ENCODE peak calls at places on chromosomes 2 and 18, in six cellular contexts. One of them, this sample, is unnamed.

GRCh38 chr2:147913701-147914480 is 69.1 kb downstream of the ACVR2A start:
- DNase-seq in K562: no peak
- DNase-seq in HepG2: no peak
- DNase-seq in SK-N-SH: no peak
- DNase-seq in H1: no peak
- DNase-seq in GM12878: no peak
- DNase-seq in this sample: no peak

GRCh38 chr18:51212606-51213005 is 15.1 kb upstream of the MEX3C start:
- DNase-seq in K562: no peak
- DNase-seq in HepG2: no peak
- DNase-seq in SK-N-SH: no peak
- DNase-seq in H1: no peak
- DNase-seq in GM12878: no peak
- DNase-seq in this sample: no peak

GRCh38 chr18:76410660-76411417 is 84.2 kb downstream of the ZNF516 start:
- DNase-seq in K562: no peak
- DNase-seq in HepG2: peak
- DNase-seq in SK-N-SH: no peak
- DNase-seq in H1: no peak
- DNase-seq in GM12878: peak
- DNase-seq in this sample: peak

GRCh38 chr2:6793371-6793770 is 72.3 kb downstream of the CMPK2 start:
- DNase-seq in K562: no peak
- DNase-seq in HepG2: peak
- DNase-seq in SK-N-SH: no peak
- DNase-seq in H1: no peak
- DNase-seq in GM12878: no peak
- DNase-seq in this sample: peak

GRCh38 chr2:54065411-54065810 is 50.0 kb upstream of the ACYP2 start:
- DNase-seq in K562: no peak
- DNase-seq in HepG2: no peak
- DNase-seq in SK-N-SH: no peak
- DNase-seq in H1: no peak
- DNase-seq in GM12878: no peak
- DNase-seq in this sample: no peak

GRCh38 chr2:20148841-20149702 is 75.9 kb downstream of the SDC1 start:
- DNase-seq in K562: no peak
- DNase-seq in HepG2: no peak
- DNase-seq in SK-N-SH: no peak
- DNase-seq in H1: no peak
- DNase-seq in GM12878: no peak
- DNase-seq in this sample: no peak

GRCh38 chr18:28512357-28512756 is 335.4 kb upstream of the CDH2 start:
- DNase-seq in K562: no peak
- DNase-seq in HepG2: no peak
- DNase-seq in SK-N-SH: no peak
- DNase-seq in H1: no peak
- DNase-seq in GM12878: peak
- DNase-seq in this sample: no peak

GRCh38 chr2:25672500-25673169 is 742 bp downstream of the DTNB start:
- DNase-seq in K562: no peak
- DNase-seq in HepG2: peak
- DNase-seq in SK-N-SH: no peak
- DNase-seq in H1: no peak
- DNase-seq in GM12878: no peak
- DNase-seq in this sample: peak

GRCh38 chr2:218342837-218343236 is 13.8 kb upstream of the CATIP start:
- DNase-seq in K562: no peak
- DNase-seq in HepG2: no peak
- DNase-seq in SK-N-SH: no peak
- DNase-seq in H1: no peak
- DNase-seq in GM12878: no peak
- DNase-seq in this sample: no peak

GRCh38 chr18:26422472-26423162 is 125.7 kb downstream of the KCTD1 start:
- DNase-seq in K562: no peak
- DNase-seq in HepG2: no peak
- DNase-seq in SK-N-SH: no peak
- DNase-seq in H1: no peak
- DNase-seq in GM12878: no peak
- DNase-seq in this sample: no peak

GRCh38 chr2:240567137-240567871 is 980 bp upstream of the RNPEPL1 start:
- DNase-seq in K562: no peak
- DNase-seq in HepG2: no peak
- DNase-seq in SK-N-SH: peak
- DNase-seq in H1: no peak
- DNase-seq in GM12878: no peak
- DNase-seq in this sample: no peak

GRCh38 chr2:127179756-127180155 is 40.3 kb downstream of the CYP27C1 start:
- DNase-seq in K562: no peak
- DNase-seq in HepG2: no peak
- DNase-seq in SK-N-SH: no peak
- DNase-seq in H1: no peak
- DNase-seq in GM12878: no peak
- DNase-seq in this sample: peak

GRCh38 chr2:11553661-11554429 is 20.0 kb downstream of the GREB1 start:
- DNase-seq in K562: no peak
- DNase-seq in HepG2: no peak
- DNase-seq in SK-N-SH: no peak
- DNase-seq in H1: no peak
- DNase-seq in GM12878: no peak
- DNase-seq in this sample: peak

GRCh38 chr2:178917555-178917954 is 110.3 kb upstream of the TTN start:
- DNase-seq in K562: no peak
- DNase-seq in HepG2: no peak
- DNase-seq in SK-N-SH: no peak
- DNase-seq in H1: no peak
- DNase-seq in GM12878: no peak
- DNase-seq in this sample: no peak

GRCh38 chr18:9575558-9575957 is 38.8 kb downstream of the PPP4R1 start:
- DNase-seq in K562: peak
- DNase-seq in HepG2: peak
- DNase-seq in SK-N-SH: peak
- DNase-seq in H1: no peak
- DNase-seq in GM12878: no peak
- DNase-seq in this sample: peak

GRCh38 chr18:49023938-49024341 is 73.2 kb upstream of the SMAD7 start:
- DNase-seq in K562: no peak
- DNase-seq in HepG2: no peak
- DNase-seq in SK-N-SH: no peak
- DNase-seq in H1: no peak
- DNase-seq in GM12878: no peak
- DNase-seq in this sample: no peak

GRCh38 chr2:174753038-174753633 is 11.1 kb downstream of the CHRNA1 start:
- DNase-seq in K562: no peak
- DNase-seq in HepG2: no peak
- DNase-seq in SK-N-SH: no peak
- DNase-seq in H1: no peak
- DNase-seq in GM12878: peak
- DNase-seq in this sample: no peak

DNA sequence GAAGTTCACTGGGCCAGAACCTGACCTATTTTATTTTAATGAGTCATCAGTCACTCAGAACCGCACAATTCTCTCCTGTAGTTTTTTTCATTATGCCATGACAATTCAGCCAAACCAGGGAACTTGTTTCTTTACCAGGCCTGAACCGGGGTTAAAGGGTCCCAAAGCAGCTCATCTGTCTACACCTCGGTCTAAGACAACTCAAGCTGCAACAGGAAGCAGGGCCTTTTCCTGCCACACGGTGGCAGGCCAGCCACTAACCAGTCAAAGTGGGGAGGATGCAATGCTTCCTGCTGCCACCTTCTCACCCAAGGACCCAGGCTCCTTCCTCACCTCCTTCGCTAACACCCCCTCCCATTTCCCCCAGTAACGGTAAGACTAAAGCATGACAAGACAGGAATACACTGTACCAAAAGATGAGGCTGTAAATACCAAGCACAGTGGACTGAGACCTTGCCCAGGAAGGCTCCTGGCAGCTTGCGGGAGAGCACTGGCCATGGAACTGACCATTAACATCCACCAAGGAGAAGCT is 56.7 kb upstream of the ACKR3 start:
- DNase-seq in K562: peak
- DNase-seq in HepG2: peak
- DNase-seq in SK-N-SH: peak
- DNase-seq in H1: peak
- DNase-seq in GM12878: peak
- DNase-seq in this sample: peak
- TF ChIP-seq GABPA in K562: no peak
- TF ChIP-seq GABPA in HepG2: no peak
- TF ChIP-seq GABPA in SK-N-SH: no peak
- TF ChIP-seq GABPA in H1: no peak
- TF ChIP-seq GABPA in GM12878: no peak
- TF ChIP-seq GABPA in this sample: no peak

GRCh38 chr2:212931271-212931670 is 220.1 kb downstream of the IKZF2 start:
- DNase-seq in K562: no peak
- DNase-seq in HepG2: no peak
- DNase-seq in SK-N-SH: no peak
- DNase-seq in H1: no peak
- DNase-seq in GM12878: no peak
- DNase-seq in this sample: no peak
- H3K27ac ChIP-seq in K562: no peak
- H3K27ac ChIP-seq in HepG2: no peak
- H3K27ac ChIP-seq in SK-N-SH: no peak
- H3K27ac ChIP-seq in H1: no peak
- H3K27ac ChIP-seq in GM12878: no peak
- H3K27ac ChIP-seq in this sample: no peak

GRCh38 chr2:9982248-9982647 is 30.8 kb downstream of the GRHL1 start:
- DNase-seq in K562: no peak
- DNase-seq in HepG2: no peak
- DNase-seq in SK-N-SH: no peak
- DNase-seq in H1: no peak
- DNase-seq in GM12878: no peak
- DNase-seq in this sample: no peak
- TF ChIP-seq GABPA in K562: no peak
- TF ChIP-seq GABPA in HepG2: no peak
- TF ChIP-seq GABPA in SK-N-SH: no peak
- TF ChIP-seq GABPA in H1: no peak
- TF ChIP-seq GABPA in GM12878: no peak
- TF ChIP-seq GABPA in this sample: no peak

GRCh38 chr18:68438983-68439382 is 275.9 kb downstream of the TMX3 start:
- DNase-seq in K562: no peak
- DNase-seq in HepG2: no peak
- DNase-seq in SK-N-SH: no peak
- DNase-seq in H1: no peak
- DNase-seq in GM12878: no peak
- DNase-seq in this sample: peak
- H3K27ac ChIP-seq in K562: no peak
- H3K27ac ChIP-seq in HepG2: no peak
- H3K27ac ChIP-seq in SK-N-SH: peak
- H3K27ac ChIP-seq in H1: no peak
- H3K27ac ChIP-seq in GM12878: no peak
- H3K27ac ChIP-seq in this sample: no peak

DNA sequence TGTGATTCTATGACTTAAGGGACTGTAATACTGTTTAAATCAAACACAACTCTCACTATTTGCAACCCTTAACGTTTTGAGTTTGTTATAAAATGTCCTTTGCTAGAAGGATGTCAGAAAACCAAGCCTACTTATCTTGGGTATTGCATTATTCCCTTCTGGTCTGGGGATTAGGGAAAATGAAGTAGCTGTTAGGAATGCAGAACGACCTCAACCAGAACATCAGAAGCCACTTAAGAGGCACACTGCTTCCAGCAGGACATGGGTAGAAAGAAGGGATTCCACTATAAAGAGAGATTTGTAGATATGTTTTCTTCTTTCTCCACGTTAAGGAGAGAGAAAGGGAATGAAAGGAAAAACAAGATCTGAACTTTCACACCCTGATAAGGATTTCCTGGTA is 101.2 kb downstream of the SETBP1 start:
- DNase-seq in K562: no peak
- DNase-seq in HepG2: no peak
- DNase-seq in SK-N-SH: no peak
- DNase-seq in H1: no peak
- DNase-seq in GM12878: no peak
- DNase-seq in this sample: no peak
- TF ChIP-seq GABPA in K562: no peak
- TF ChIP-seq GABPA in HepG2: no peak
- TF ChIP-seq GABPA in SK-N-SH: no peak
- TF ChIP-seq GABPA in H1: no peak
- TF ChIP-seq GABPA in GM12878: no peak
- TF ChIP-seq GABPA in this sample: no peak

DNA sequence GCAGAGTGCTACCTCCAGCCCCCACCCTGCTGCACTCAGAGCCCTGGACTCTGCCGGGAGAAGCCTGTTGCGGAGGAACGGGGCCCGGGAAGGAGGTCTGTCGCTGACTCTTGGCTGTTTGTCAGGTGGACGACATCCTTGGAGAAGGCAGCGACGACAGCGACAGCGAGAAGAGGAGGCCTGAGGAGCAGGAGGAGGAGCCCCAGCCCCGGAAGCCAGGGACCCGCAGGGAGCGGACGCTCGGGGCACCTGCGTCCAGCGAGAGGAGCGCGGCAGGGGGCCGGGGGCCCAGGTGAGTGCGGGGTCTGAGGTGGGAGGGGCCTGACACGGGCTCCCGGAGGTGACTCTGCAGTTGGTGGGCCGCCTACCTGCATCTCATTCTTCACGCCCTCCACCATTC is 56.6 kb downstream of the CTDP1 start:
- DNase-seq in K562: no peak
- DNase-seq in HepG2: no peak
- DNase-seq in SK-N-SH: no peak
- DNase-seq in H1: no peak
- DNase-seq in GM12878: no peak
- DNase-seq in this sample: no peak
- H3K27ac ChIP-seq in K562: no peak
- H3K27ac ChIP-seq in HepG2: no peak
- H3K27ac ChIP-seq in SK-N-SH: no peak
- H3K27ac ChIP-seq in H1: no peak
- H3K27ac ChIP-seq in GM12878: no peak
- H3K27ac ChIP-seq in this sample: no peak

DNA sequence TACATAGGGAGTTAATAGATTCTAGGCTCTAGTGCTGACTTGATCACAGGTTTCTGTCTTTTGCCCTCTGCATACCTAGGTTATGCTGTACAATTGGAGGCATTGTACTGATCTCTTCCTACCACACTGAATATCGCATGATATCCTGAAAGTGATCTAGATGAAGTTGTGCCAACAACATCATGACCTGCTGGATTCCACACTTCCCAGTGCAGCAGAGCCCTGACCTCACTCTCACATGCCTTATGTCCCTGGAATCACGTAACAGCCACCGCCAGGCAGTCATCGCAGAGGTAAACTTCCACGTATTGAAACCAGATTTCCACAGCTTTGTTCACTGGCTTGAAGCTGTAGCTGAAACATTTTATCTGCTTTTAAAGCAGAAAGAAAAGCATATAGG is 214.0 kb downstream of the ANKRD30B start:
- DNase-seq in K562: no peak
- DNase-seq in HepG2: no peak
- DNase-seq in SK-N-SH: no peak
- DNase-seq in H1: no peak
- DNase-seq in GM12878: no peak
- DNase-seq in this sample: no peak
- TF ChIP-seq GABPA in K562: no peak
- TF ChIP-seq GABPA in HepG2: no peak
- TF ChIP-seq GABPA in SK-N-SH: no peak
- TF ChIP-seq GABPA in H1: no peak
- TF ChIP-seq GABPA in GM12878: no peak
- TF ChIP-seq GABPA in this sample: no peak

This sample was measured in HL-60.